ENCODE peak calls at places on chromosomes 5 and 9, in nine cellular contexts. F is esophagus squamous epithelium, A is H54, V is tibial nerve, C is NB4, Y is GM12892, T is uterus, U is right lobe of liver, W is IMR-90. I is an unnamed sample.

GRCh38 chr5:86613459-86613858 is 4.3 kb upstream of the COX7C start:
- DNase-seq in A (no peak), W (peak), C (no peak), Y (no peak), F (no peak), T (no peak), U (no peak), V (no peak), I (no peak)

GRCh38 chr5:59709346-59709821 is 184.1 kb downstream of the PDE4D start:
- DNase-seq in Y (no peak), F (no peak), A (no peak), U (no peak), T (no peak), V (no peak), C (no peak), W (no peak), I (no peak)

GRCh38 chr5:150117945-150118560 is 31.7 kb upstream of the CSF1R start:
- DNase-seq in W (no peak), F (no peak), Y (peak), U (peak), T (peak), V (no peak), C (no peak), A (no peak), I (peak)

GRCh38 chr5:39526914-39527477 is 102.2 kb upstream of the DAB2 start:
- DNase-seq in W (no peak), A (no peak), T (no peak), F (no peak), U (no peak), C (peak), Y (no peak), V (no peak), I (no peak)

GRCh38 chr9:127878001-127878651 is 651 bp upstream of the AK1 start:
- DNase-seq in A (no peak), T (no peak), C (no peak), Y (no peak), U (no peak), V (no peak), F (no peak), W (no peak), I (no peak)

GRCh38 chr9:124040935-124041816 is 29.6 kb downstream of the LHX2 start:
- DNase-seq in C (peak), W (no peak), U (peak), A (peak), Y (peak), V (peak), F (no peak), T (peak), I (peak)

GRCh38 chr5:140310434-140310833 is 7.5 kb upstream of the PFDN1 start:
- DNase-seq in T (no peak), F (no peak), C (no peak), U (no peak), Y (no peak), W (no peak), A (no peak), V (no peak), I (no peak)

GRCh38 chr5:173012882-173013281 is 29.3 kb downstream of the ATP6V0E1 start:
- DNase-seq in W (no peak), Y (no peak), A (no peak), F (no peak), C (peak), T (no peak), V (no peak), U (peak), I (no peak)

GRCh38 chr9:99127372-99128132 is 22.6 kb downstream of the TGFBR1 start:
- DNase-seq in W (peak), A (no peak), F (no peak), T (no peak), V (no peak), Y (no peak), U (no peak), C (no peak), I (no peak)

GRCh38 chr5:33795532-33795931 is 96.3 kb downstream of the ADAMTS12 start:
- DNase-seq in F (no peak), W (no peak), U (no peak), Y (no peak), V (no peak), T (no peak), A (no peak), C (no peak), I (no peak)

GRCh38 chr9:110712955-110713354 is 44.4 kb downstream of the MUSK start:
- DNase-seq in U (no peak), T (no peak), Y (no peak), V (no peak), C (no peak), A (no peak), W (peak), F (no peak), I (no peak)

GRCh38 chr9:80605129-80605528 is 1033.4 kb downstream of the TLE4 start:
- DNase-seq in C (peak), W (peak), F (no peak), U (no peak), V (no peak), T (no peak), A (no peak), Y (no peak), I (no peak)

GRCh38 chr5:3375586-3376311 is 219.9 kb upstream of the IRX1 start:
- DNase-seq in Y (no peak), C (peak), F (no peak), T (no peak), W (no peak), U (peak), V (no peak), A (no peak), I (peak)

GRCh38 chr9:113056191-113057106 is at the start of gene ZFP37:
- DNase-seq in F (peak), C (no peak), U (peak), W (peak), Y (peak), V (peak), T (peak), A (peak), I (peak)
- TF ChIP-seq POLR2A in F (no peak), C (no peak), U (peak), W (peak), Y (peak), V (no peak), T (peak), A (peak), I (no peak)

GRCh38 chr5:180364306-180364856 is 11.2 kb upstream of the GFPT2 start:
- DNase-seq in F (no peak), Y (no peak), A (no peak), U (no peak), T (no peak), W (no peak), V (no peak), C (peak), I (no peak)
- TF ChIP-seq POLR2A in F (no peak), Y (no peak), A (no peak), U (no peak), T (no peak), W (no peak), V (no peak), C (no peak), I (no peak)

GRCh38 chr9:95494416-95495371 is 22.1 kb downstream of the PTCH1 start:
- DNase-seq in F (no peak), C (peak), W (no peak), V (no peak), U (no peak), Y (peak), A (no peak), T (no peak), I (peak)
- TF ChIP-seq POLR2A in F (no peak), C (no peak), W (no peak), V (no peak), U (no peak), Y (no peak), A (no peak), T (no peak), I (no peak)

GRCh38 chr9:112348993-112349333 is 15.5 kb upstream of the PTBP3 start:
- DNase-seq in V (no peak), U (no peak), Y (no peak), F (no peak), T (no peak), C (no peak), A (no peak), W (no peak), I (no peak)

GRCh38 chr9:112354081-112354743 is 20.8 kb upstream of the PTBP3 start:
- DNase-seq in T (no peak), U (no peak), Y (no peak), V (no peak), W (no peak), C (peak), A (no peak), F (no peak), I (no peak)

GRCh38 chr9:112351184-112351583 is 17.8 kb upstream of the PTBP3 start:
- DNase-seq in U (no peak), Y (no peak), V (no peak), T (no peak), W (no peak), A (no peak), C (no peak), F (no peak), I (no peak)

GRCh38 chr9:112352209-112352608 is 18.8 kb upstream of the PTBP3 start:
- DNase-seq in V (no peak), U (no peak), A (no peak), W (no peak), F (no peak), T (no peak), C (no peak), Y (no peak), I (no peak)

GRCh38 chr9:112348257-112348992 is 15.0 kb upstream of the PTBP3 start:
- DNase-seq in U (peak), F (no peak), C (peak), T (peak), A (peak), W (peak), V (peak), Y (peak), I (peak)
- TF ChIP-seq POLR2A in U (peak), F (no peak), C (no peak), T (no peak), A (no peak), W (no peak), V (no peak), Y (no peak), I (no peak)

DNA sequence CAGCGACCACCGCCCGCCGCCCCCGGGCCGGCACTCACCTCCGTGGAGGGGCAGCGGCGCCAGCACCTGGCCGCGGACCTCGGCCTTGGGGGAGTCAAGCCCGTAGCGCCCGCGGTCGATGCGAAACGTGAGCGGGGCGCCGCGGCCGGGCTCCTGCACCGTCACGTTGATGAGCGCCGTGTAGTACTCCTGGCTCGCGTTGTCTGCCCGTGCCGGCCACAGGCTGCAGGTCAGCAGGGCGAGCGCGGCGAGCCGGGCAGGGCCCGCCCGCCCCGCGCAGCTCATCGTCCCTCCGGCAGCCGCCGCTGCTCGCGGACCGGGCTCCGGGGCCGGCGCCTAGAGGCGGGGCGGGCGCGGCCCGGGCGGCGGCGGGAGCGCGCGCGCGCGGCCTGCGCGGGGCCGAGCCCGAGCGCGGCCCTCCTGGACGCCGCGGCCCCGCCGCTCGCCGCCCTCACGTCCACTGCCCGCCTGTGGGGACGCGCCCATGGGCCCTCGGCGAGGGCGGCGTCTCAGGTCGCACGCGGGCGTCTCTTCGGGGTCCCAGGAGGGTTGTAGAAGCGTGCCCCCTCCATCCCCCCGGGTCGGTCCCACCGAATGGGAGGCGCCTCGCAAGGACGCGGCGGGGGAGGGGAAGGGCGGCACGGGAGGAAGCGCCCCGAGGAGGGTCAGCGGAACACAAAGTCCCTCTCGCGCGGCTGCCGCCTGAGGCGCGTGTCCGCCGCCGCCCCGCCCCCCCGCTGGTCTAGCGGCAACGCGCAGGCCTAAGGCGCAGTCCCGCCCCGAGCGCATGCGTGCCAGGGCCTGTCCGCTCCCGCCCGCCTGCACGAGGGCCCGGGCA is at the start of gene RNF130:
- DNase-seq in T (peak), C (peak), Y (peak), V (peak), U (peak), A (peak), W (peak), F (peak), I (peak)
- TF ChIP-seq POLR2A in T (peak), C (peak), Y (no peak), V (peak), U (peak), A (peak), W (peak), F (no peak), I (no peak)

GRCh38 chr9:114532561-114533237 is 27.4 kb upstream of the WHRN start:
- DNase-seq in Y (no peak), T (no peak), C (no peak), W (no peak), U (no peak), F (no peak), V (no peak), A (no peak), I (no peak)
- TF ChIP-seq POLR2A in Y (no peak), T (no peak), C (no peak), W (no peak), U (no peak), F (no peak), V (no peak), A (no peak), I (no peak)

I was measured in stomach.